ENCODE peak calls at places on chromosomes 16 and 17, in six cellular contexts. Q, G, M, D, R and K are unnamed samples.

GRCh38 chr17:82175166-82175565 is 37.5 kb downstream of the CCDC57 start:
- DNase-seq in G (no peak), R (no peak), D (no peak), M (no peak), Q (peak; percentile 16), K (no peak)

GRCh38 chr17:83144421-83145357 is 65.3 kb downstream of the METRNL start:
- DNase-seq in R (peak; percentile 43), D (peak; percentile 89), G (no peak), Q (no peak), M (no peak), K (no peak)

GRCh38 chr16:89785523-89786155 is 30.8 kb downstream of the FANCA start:
- DNase-seq in R (no peak), D (no peak), Q (no peak), G (no peak), M (no peak), K (no peak)

GRCh38 chr17:64357191-64357981 is 33.3 kb downstream of the PECAM1 start:
- DNase-seq in Q (no peak), G (peak; percentile 50), R (peak; percentile 100), D (peak; percentile 90), M (no peak), K (no peak)

GRCh38 chr16:87129771-87130170 is 187.4 kb downstream of the C16orf95 start:
- DNase-seq in R (no peak), M (no peak), G (no peak), D (peak; percentile 89), Q (no peak), K (no peak)

GRCh38 chr17:74305865-74306654 is 20.0 kb upstream of the KIF19 start:
- DNase-seq in R (no peak), G (peak; percentile 60), Q (no peak), D (peak; percentile 39), M (peak; percentile 31), K (no peak)

GRCh38 chr17:8225813-8226535 is 15.6 kb upstream of the AURKB start:
- DNase-seq in R (peak; percentile 87), D (peak; percentile 78), M (peak; percentile 83), G (peak; percentile 85), Q (no peak), K (no peak)

GRCh38 chr17:67435122-67435521 is 58.0 kb downstream of the PITPNC1 start:
- DNase-seq in G (no peak), D (no peak), M (no peak), R (no peak), Q (no peak), K (no peak)

GRCh38 chr16:84635702-84636101 is 12.6 kb upstream of the KLHL36 start:
- DNase-seq in Q (no peak), M (no peak), G (no peak), D (no peak), R (no peak), K (no peak)

GRCh38 chr16:84730406-84731106 is 30.8 kb downstream of the USP10 start:
- DNase-seq in M (no peak), R (peak; percentile 95), D (peak; percentile 93), G (peak; percentile 71), Q (peak; percentile 50), K (peak; percentile 60)

GRCh38 chr16:72673118-72673517 is 374.8 kb downstream of the ZFHX3 start:
- DNase-seq in Q (no peak), G (peak; percentile 23), R (peak; percentile 36), M (no peak), D (no peak), K (no peak)

GRCh38 chr17:2083613-2084128 is 28.8 kb downstream of the HIC1 start:
- DNase-seq in D (no peak), G (no peak), R (no peak), Q (no peak), M (no peak), K (no peak)

GRCh38 chr17:44400226-44400847 is 10.9 kb upstream of the ITGA2B start:
- DNase-seq in G (peak; percentile 59), D (no peak), M (peak; percentile 18), R (peak; percentile 40), Q (no peak), K (no peak)

GRCh38 chr17:31838641-31839225 is 20.3 kb downstream of the COPRS start:
- DNase-seq in G (no peak), Q (no peak), R (peak; percentile 64), M (no peak), D (no peak), K (no peak)

GRCh38 chr17:43570518-43570928 is 24.4 kb upstream of the ETV4 start:
- DNase-seq in Q (no peak), G (no peak), M (no peak), D (peak; percentile 94), R (peak; percentile 30), K (peak; percentile 89)

GRCh38 chr17:69325518-69326301 is 1.2 kb downstream of the ABCA5 start:
- DNase-seq in G (peak; percentile 15), R (no peak), Q (peak; percentile 29), M (peak; percentile 74), D (peak; percentile 43), K (no peak)

GRCh38 chr17:10156579-10157488 is 41.6 kb downstream of the GAS7 start:
- DNase-seq in D (peak; percentile 61), G (no peak), Q (no peak), M (no peak), R (no peak), K (no peak)

GRCh38 chr17:67289174-67289876 is 44.3 kb upstream of the HELZ start:
- DNase-seq in D (peak; percentile 93), G (peak; percentile 27), M (no peak), R (peak; percentile 88), Q (no peak), K (no peak)

GRCh38 chr17:46764709-46765401 is 53.6 kb downstream of the WNT3 start:
- DNase-seq in R (peak; percentile 69), M (no peak), Q (peak; percentile 59), G (no peak), D (peak; percentile 95), K (no peak)

GRCh38 chr17:31078290-31078689 is 16.5 kb upstream of the NF1 start:
- DNase-seq in Q (no peak), M (no peak), G (no peak), R (no peak), D (no peak), K (no peak)

GRCh38 chr16:86044881-86045600 is 146.1 kb downstream of the IRF8 start:
- DNase-seq in R (no peak), Q (no peak), M (no peak), G (no peak), D (no peak), K (no peak)

GRCh38 chr16:11507991-11508390 is 78.7 kb downstream of the LITAF start:
- DNase-seq in Q (no peak), G (no peak), R (no peak), D (peak; percentile 91), M (no peak), K (no peak)
- H3K4me2 ChIP-seq in Q (no peak overlapping the region), G (no peak overlapping the region), R (no peak overlapping the region), D (no peak overlapping the region), M (no peak overlapping the region), K (no peak overlapping the region)

GRCh38 chr17:17416007-17416399 is 60.8 kb upstream of the MED9 start:
- DNase-seq in M (peak; percentile 47), R (peak; percentile 86), D (no peak), G (peak; percentile 89), Q (peak; percentile 66), K (no peak)

GRCh38 chr17:17414316-17414937 is 62.4 kb upstream of the MED9 start:
- DNase-seq in G (no peak), D (peak; percentile 91), Q (no peak), M (no peak), R (peak; percentile 52), K (no peak)

GRCh38 chr17:17413821-17414220 is 63.0 kb upstream of the MED9 start:
- DNase-seq in Q (no peak), G (no peak), D (peak; percentile 72), R (no peak), M (no peak), K (peak; percentile 69)

GRCh38 chr17:17416400-17417360 is 60.1 kb upstream of the MED9 start:
- DNase-seq in D (no peak), M (no peak), G (no peak), R (peak; percentile 68), Q (no peak), K (no peak)

DNA sequence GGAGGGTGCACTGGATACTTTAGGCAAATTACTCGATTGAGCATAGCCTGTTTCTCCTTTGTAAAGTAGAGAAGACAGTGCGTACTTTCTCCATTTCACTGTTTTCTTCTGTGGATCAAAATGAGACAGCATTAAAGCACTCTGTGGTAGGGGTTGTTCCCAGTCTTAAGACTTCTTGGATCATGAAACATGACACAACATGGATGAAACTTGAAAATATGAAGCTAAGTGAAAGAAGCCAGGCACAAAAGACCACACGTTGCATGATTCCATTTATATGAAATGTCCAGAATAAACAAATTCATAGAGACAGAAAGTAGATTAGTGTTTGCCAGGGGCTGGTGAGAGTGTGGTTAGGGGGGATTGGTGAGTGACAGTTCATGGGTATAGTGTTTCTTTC is 61.8 kb upstream of the MED9 start:
- DNase-seq in Q (no peak), G (no peak), R (no peak), D (no peak), M (no peak), K (no peak)
- H3K27ac ChIP-seq in Q (no peak overlapping the region), G (no peak overlapping the region), R (peak overlapping the region; percentile 25), D (peak overlapping the region; percentile 93), M (no peak overlapping the region), K (peak overlapping the region; percentile 73)

GRCh38 chr17:6365187-6365943 is 69.6 kb downstream of the AIPL1 start:
- DNase-seq in D (no peak), G (no peak), R (peak; percentile 78), Q (no peak), M (no peak), K (no peak)
- H3K79me2 ChIP-seq in D (no peaks in the 10 kb centered on the region), G (no peaks in the 10 kb centered on the region), R (no peaks in the 10 kb centered on the region), Q (no peaks in the 10 kb centered on the region), M (no peaks in the 10 kb centered on the region), K (no peaks in the 10 kb centered on the region)

GRCh38 chr16:81796035-81796434 is 16.9 kb downstream of the PLCG2 start:
- DNase-seq in M (no peak), G (no peak), Q (no peak), R (no peak), D (no peak), K (no peak)

GRCh38 chr16:81795193-81795592 is 16.1 kb downstream of the PLCG2 start:
- DNase-seq in G (no peak), R (no peak), M (no peak), D (no peak), Q (no peak), K (no peak)

GRCh38 chr16:81798311-81799137 is 19.4 kb downstream of the PLCG2 start:
- DNase-seq in Q (no peak), D (no peak), M (no peak), G (peak; percentile 12), R (no peak), K (no peak)

GRCh38 chr16:81797443-81797842 is 18.4 kb downstream of the PLCG2 start:
- DNase-seq in M (no peak), D (no peak), R (no peak), G (no peak), Q (no peak), K (no peak)

DNA sequence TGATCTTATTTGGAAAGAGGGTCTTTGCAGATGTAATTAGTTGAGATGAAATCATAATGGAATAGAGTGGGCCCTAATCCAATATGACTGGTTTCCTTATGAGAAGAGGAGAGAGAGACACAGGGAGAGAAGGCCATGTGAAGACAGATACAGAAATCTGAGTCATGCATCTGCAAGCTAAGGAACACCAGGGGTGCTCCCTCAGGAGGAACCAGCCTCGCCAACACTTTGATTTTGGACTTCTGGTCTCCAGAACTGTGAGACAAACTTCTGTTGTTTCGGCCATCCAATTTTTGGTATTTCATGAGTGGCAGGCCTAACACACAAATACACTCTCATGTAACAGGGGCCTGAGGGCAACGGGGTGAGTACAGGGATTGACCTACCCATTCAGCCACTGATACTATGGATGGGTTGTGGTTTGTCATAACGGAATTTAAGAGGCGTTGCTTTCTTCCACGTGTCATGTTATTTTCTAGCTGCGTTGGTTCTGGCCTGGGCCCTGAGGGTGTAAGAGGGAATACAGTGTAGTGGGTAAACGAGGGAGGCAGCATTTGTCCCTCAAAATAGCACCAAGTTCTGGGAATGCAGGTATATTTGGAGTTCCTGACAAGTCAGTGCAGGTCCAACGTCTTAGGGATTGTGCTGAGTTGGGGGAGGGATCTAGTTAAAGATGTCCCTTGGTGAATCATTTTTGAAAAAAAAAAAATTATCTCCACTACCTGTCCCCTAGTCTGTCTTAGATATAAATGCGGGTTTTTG is 17.7 kb downstream of the PLCG2 start:
- DNase-seq in G (no peak), D (no peak), R (no peak), Q (no peak), M (no peak), K (peak; percentile 19)
- H3K4me2 ChIP-seq in G (no peak overlapping the region), D (no peak overlapping the region), R (no peak overlapping the region), Q (no peak overlapping the region), M (no peak overlapping the region), K (peak overlapping the region; percentile 63)